ENCODE peak calls at places on chromosomes 11 and 22, in eight cellular contexts. F is sigmoid colon, M is upper lobe of right lung, K is HCT116, E is trophoblast cell, W is choroid plexus epithelial cell, X is endodermal cell, L is breast epithelium. Z is an unnamed sample.

GRCh38 chr11:75195164-75195962 is 44.5 kb downstream of the SLCO2B1 start:
- DNase-seq in F (peak), M (peak), K (no peak), E (no peak), W (no peak), X (peak), L (no peak), Z (peak)

GRCh38 chr22:30573594-30574094 is 821 bp downstream of the GAL3ST1 start:
- DNase-seq in F (no peak), M (no peak), K (no peak), E (no peak), W (no peak), X (peak), L (no peak), Z (peak)

GRCh38 chr11:115257286-115258077 is 246.7 kb downstream of the CADM1 start:
- DNase-seq in F (no peak), M (no peak), K (no peak), E (no peak), W (no peak), X (peak), L (no peak), Z (no peak)

GRCh38 chr22:30637701-30638114 is 2.1 kb downstream of the SLC35E4 start:
- DNase-seq in F (no peak), M (no peak), K (no peak), E (no peak), W (no peak), X (no peak), L (no peak), Z (no peak)

GRCh38 chr11:57459112-57460016 is 964 bp upstream of the RTN4RL2 start:
- DNase-seq in F (no peak), M (no peak), K (no peak), E (peak), W (no peak), X (peak), L (no peak), Z (peak)

GRCh38 chr11:119773016-119773415 is 44.0 kb upstream of the NECTIN1 start:
- DNase-seq in F (no peak), M (peak), K (no peak), E (no peak), W (no peak), X (no peak), L (no peak), Z (no peak)

GRCh38 chr22:20173720-20174119 is 22.9 kb upstream of the CCDC188 start:
- DNase-seq in F (no peak), M (no peak), K (no peak), E (no peak), W (no peak), X (no peak), L (no peak), Z (no peak)

GRCh38 chr11:44116433-44116832 is 21.0 kb downstream of the EXT2 start:
- DNase-seq in F (no peak), M (no peak), K (no peak), E (no peak), W (no peak), X (no peak), L (no peak), Z (no peak)

GRCh38 chr11:66207816-66208215 is 60.6 kb upstream of the RAB1B start:
- DNase-seq in F (peak), M (no peak), K (no peak), E (peak), W (no peak), X (no peak), L (no peak), Z (no peak)

GRCh38 chr11:132033051-132033450 is 662.6 kb downstream of the NTM start:
- DNase-seq in F (no peak), M (no peak), K (no peak), E (no peak), W (peak), X (no peak), L (no peak), Z (no peak)

GRCh38 chr22:27115816-27116256 is 458.4 kb downstream of the MIAT start:
- DNase-seq in F (no peak), M (no peak), K (peak), E (peak), W (peak), X (no peak), L (no peak), Z (no peak)

GRCh38 chr11:91742155-91742554 is 482.5 kb upstream of the FAT3 start:
- DNase-seq in F (no peak), M (no peak), K (no peak), E (no peak), W (no peak), X (no peak), L (no peak), Z (no peak)

GRCh38 chr22:45538284-45538683 is 35.6 kb downstream of the FBLN1 start:
- DNase-seq in F (no peak), M (no peak), K (no peak), E (no peak), W (peak), X (no peak), L (no peak), Z (peak)

GRCh38 chr11:76667271-76667818 is 3.2 kb downstream of the LRRC32 start:
- DNase-seq in F (peak), M (peak), K (no peak), E (peak), W (no peak), X (peak), L (peak), Z (peak)

GRCh38 chr11:69401715-69402114 is 79.7 kb upstream of the LINC01488 start:
- DNase-seq in F (no peak), M (no peak), K (no peak), E (no peak), W (no peak), X (no peak), L (no peak), Z (peak)

GRCh38 chr11:78406568-78407196 is 10.9 kb downstream of the GAB2 start:
- DNase-seq in F (no peak), M (no peak), K (no peak), E (peak), W (no peak), X (no peak), L (no peak), Z (no peak)

GRCh38 chr11:4766420-4767043 is 3.2 kb downstream of the OR51F1 start:
- DNase-seq in F (no peak), M (no peak), K (no peak), E (no peak), W (no peak), X (no peak), L (no peak), Z (no peak)

GRCh38 chr22:30033891-30034290 is 46.4 kb upstream of the HORMAD2 start:
- DNase-seq in F (no peak), M (no peak), K (no peak), E (no peak), W (no peak), X (no peak), L (no peak), Z (no peak)

GRCh38 chr11:20103281-20103680 is 57.0 kb downstream of the DBX1 start:
- DNase-seq in F (no peak), M (no peak), K (no peak), E (no peak), W (no peak), X (no peak), L (no peak), Z (no peak)

GRCh38 chr11:127627629-127628462 is 627.3 kb upstream of the KIRREL3 start:
- DNase-seq in F (no peak), M (no peak), K (no peak), E (no peak), W (no peak), X (no peak), L (no peak), Z (no peak)

GRCh38 chr11:128472128-128473110 is 114.9 kb downstream of the ETS1 start:
- DNase-seq in F (no peak), M (no peak), K (no peak), E (no peak), W (peak), X (no peak), L (no peak), Z (peak)

GRCh38 chr11:47062736-47063135 is 113.9 kb downstream of the ARFGAP2 start:
- DNase-seq in F (no peak), M (no peak), K (no peak), E (no peak), W (no peak), X (peak), L (no peak), Z (no peak)

GRCh38 chr11:119041821-119042514 is 11.3 kb upstream of the SLC37A4 start:
- DNase-seq in F (no peak), M (no peak), K (no peak), E (no peak), W (no peak), X (no peak), L (no peak), Z (no peak)

GRCh38 chr11:40722179-40722795 is 737.2 kb downstream of the LRRC4C start:
- DNase-seq in F (peak), M (no peak), K (no peak), E (peak), W (peak), X (peak), L (no peak), Z (no peak)

GRCh38 chr11:46999217-46999616 is 62.7 kb downstream of the CSTPP1 start:
- DNase-seq in F (no peak), M (no peak), K (no peak), E (no peak), W (no peak), X (no peak), L (no peak), Z (no peak)

GRCh38 chr11:99277281-99277680 is 256.5 kb downstream of the CNTN5 start:
- DNase-seq in F (no peak), M (no peak), K (no peak), E (no peak), W (no peak), X (no peak), L (no peak), Z (no peak)

GRCh38 chr11:100821198-100821597 is 134.1 kb downstream of the ARHGAP42 start:
- DNase-seq in F (no peak), M (no peak), K (no peak), E (no peak), W (no peak), X (no peak), L (no peak), Z (no peak)

GRCh38 chr11:30919389-30920172 is 333.4 kb upstream of the MPPED2 start:
- DNase-seq in F (no peak), M (no peak), K (no peak), E (peak), W (peak), X (no peak), L (no peak), Z (no peak)

GRCh38 chr11:8080674-8081590 is at the start of gene TUB:
- DNase-seq in F (no peak), M (no peak), K (no peak), E (peak), W (no peak), X (peak), L (no peak), Z (peak)

DNA sequence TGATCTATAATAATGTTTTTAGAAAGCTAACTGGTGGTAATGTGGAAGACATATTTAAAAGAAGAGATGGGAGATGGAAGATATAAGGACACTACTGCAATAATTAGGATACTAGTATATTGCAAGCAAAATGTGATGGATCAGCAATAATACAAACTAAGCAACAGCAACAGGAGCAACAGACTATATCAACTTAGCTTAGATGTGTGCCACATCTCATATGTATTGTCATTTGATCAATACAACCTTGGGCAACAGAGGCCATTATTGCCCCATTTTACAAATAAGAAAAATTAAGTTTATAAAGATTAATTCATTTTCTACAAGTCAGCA is 4.2 kb downstream of the FCHSD2 start:
- DNase-seq in F (no peak), M (no peak), K (no peak), E (no peak), W (no peak), X (no peak), L (no peak), Z (no peak)
- H3K4me3 ChIP-seq in F (no peak), M (no peak), K (no peak), E (no peak), W (no peak), X (no peak), L (no peak), Z (no peak)

GRCh38 chr22:38867124-38867455 is 4.9 kb downstream of the CBX6 start:
- DNase-seq in F (no peak), M (no peak), K (no peak), E (no peak), W (no peak), X (no peak), L (no peak), Z (peak)

GRCh38 chr22:38869663-38870062 is 2.4 kb downstream of the CBX6 start:
- DNase-seq in F (peak), M (no peak), K (no peak), E (no peak), W (no peak), X (peak), L (no peak), Z (no peak)

GRCh38 chr22:38868886-38869381 is 3.1 kb downstream of the CBX6 start:
- DNase-seq in F (peak), M (peak), K (peak), E (peak), W (peak), X (peak), L (peak), Z (peak)

GRCh38 chr22:38867496-38868285 is 4.3 kb downstream of the CBX6 start:
- DNase-seq in F (peak), M (no peak), K (no peak), E (no peak), W (no peak), X (peak), L (no peak), Z (no peak)

DNA sequence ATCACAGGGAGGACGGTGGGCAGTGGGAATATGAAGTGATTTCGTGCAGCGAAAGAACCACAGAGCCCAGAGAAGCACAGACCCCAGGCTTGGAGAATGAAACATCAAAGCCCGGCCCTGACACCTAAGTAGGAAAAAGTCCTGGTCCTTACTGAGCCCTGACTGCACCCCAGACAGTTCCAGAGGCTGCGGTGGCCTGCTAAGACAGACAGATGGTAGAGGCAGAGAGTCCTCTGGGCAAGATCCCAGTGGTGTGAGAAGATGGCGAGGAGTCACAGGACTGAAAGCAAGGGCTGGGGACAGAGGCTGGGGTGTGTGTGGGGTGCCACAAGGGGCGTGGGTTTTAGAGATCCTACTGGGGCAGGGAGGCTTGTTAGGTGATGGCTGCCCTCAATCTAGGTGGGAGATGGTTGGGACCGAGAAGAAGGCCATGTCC is 3.7 kb downstream of the CBX6 start:
- DNase-seq in F (peak), M (no peak), K (no peak), E (no peak), W (no peak), X (peak), L (no peak), Z (no peak)
- H3K4me3 ChIP-seq in F (no peak), M (no peak), K (no peak), E (no peak), W (no peak), X (no peak), L (no peak), Z (no peak)

GRCh38 chr11:64341851-64342791 is 2.1 kb downstream of the CCDC88B start:
- DNase-seq in F (peak), M (peak), K (peak), E (peak), W (peak), X (peak), L (peak), Z (peak)

GRCh38 chr11:64341429-64341828 is 1.4 kb downstream of the CCDC88B start:
- DNase-seq in F (no peak), M (peak), K (no peak), E (no peak), W (no peak), X (no peak), L (no peak), Z (peak)

GRCh38 chr11:64339754-64340408 is at the start of gene CCDC88B:
- DNase-seq in F (no peak), M (peak), K (no peak), E (no peak), W (no peak), X (no peak), L (no peak), Z (peak)

GRCh38 chr11:64339319-64339718 is 685 bp upstream of the CCDC88B start:
- DNase-seq in F (no peak), M (no peak), K (no peak), E (no peak), W (no peak), X (no peak), L (no peak), Z (peak)

DNA sequence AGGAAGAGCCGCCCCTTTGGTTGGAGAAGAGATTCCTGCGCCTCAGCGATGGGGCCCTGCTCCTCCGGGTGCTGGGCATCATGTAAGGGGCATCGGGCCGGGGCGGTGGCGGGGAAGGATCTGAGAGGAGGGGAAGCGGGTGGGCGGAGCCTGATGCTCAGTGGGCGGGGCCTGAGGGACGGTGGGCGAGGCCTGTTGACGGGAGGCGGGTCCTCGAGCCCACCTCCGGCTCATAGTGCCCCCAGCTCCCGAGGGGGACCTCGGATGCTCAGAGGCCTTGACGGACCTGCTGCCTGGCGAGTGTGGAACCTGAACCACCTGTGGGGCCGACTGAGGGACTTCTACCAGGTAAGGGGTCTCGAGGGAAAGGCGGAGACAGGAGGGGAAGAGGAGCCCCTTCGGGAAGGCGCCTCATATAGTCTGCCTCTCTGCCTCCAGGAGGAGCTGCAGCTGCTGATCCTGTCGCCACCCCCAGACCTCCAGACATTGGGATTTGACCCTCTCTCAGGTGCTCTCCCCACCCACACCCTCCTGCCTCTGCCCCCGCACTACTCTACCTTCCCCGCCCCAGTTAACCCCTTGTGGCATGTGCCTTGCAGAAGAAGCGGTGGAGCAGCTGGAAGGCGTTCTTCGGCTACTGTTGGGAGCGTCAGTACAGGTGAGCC is 799 bp downstream of the CCDC88B start:
- DNase-seq in F (no peak), M (peak), K (no peak), E (no peak), W (no peak), X (peak), L (no peak), Z (peak)
- H3K4me3 ChIP-seq in F (no peak), M (peak), K (no peak), E (no peak), W (no peak), X (no peak), L (peak), Z (no peak)

DNA sequence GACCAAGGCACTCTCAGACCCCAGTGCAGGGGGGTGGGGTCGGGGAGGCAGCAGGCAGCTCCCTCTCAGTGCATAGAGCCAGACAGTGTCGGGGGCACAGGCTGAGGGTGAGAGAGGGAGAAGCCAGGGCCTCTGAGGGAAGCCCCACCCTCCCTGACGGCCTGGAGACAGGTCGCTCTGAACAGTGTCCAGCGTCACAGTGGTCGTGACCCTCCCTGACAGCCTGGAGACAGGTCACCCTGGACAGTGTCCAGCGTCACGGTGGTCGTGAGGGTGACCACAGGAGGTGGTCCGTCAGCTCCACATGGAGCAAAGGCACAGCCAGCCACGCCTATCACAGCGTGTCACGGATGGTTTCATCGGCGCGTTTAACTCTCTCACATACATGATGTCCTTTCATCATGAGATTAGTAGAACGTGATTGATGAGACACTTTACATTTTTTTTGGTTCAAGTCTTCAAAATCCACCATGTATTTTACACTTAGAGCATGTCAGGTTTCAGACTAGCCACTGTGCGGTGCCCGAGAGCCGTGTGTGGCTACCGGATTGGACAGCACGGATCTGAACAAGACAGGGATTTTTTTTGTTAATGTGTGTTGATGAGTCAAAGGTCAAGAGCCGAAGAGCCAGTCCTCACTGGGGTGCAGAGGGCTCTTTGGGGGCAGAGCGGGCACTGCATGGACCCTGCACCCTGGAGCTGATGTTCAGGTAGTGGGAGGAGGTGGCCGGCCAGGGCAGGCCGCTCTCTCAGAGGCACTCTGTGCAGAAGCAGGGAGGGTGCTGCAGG is 23.9 kb upstream of the PANX2 start:
- DNase-seq in F (peak), M (peak), K (peak), E (peak), W (peak), X (no peak), L (no peak), Z (peak)
- H3K4me3 ChIP-seq in F (no peak), M (no peak), K (no peak), E (no peak), W (no peak), X (no peak), L (no peak), Z (no peak)

DNA sequence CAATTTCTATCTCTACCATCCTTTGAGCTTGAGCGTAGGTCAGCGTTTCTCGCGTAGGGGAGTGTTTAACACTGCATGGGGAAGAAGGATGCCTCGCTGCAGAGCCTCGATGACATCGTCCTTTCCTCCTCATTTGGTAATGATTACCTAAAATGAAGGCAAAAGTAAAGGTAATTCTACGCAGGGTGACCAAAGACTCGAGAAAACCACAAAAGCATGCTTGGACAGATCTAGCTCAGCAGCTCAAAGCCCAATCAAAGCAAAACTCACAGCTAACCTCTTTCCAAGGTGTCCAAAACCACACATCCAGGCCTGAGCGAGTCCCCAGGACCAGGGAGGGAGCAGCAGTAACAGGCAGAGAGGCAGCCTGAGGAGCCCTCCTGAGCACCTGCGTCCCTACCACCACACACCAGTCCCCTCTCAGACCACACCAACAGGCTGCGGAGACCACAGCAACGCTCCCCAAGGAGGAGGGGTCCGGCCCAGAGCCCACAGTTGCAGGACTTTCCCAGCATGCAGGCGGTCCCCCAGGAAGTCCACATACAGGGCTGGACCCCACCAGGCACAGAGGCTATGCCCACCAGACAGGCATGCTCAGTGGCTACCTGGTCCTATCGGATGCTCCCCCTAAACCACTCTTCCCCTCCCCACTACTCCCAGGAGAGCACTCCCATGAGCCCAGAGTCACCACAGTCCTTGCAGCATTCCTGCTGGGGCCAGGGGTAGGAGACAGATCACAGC is 3.3 kb downstream of the BRD1 start:
- DNase-seq in F (no peak), M (no peak), K (no peak), E (no peak), W (no peak), X (no peak), L (no peak), Z (peak)
- H3K4me3 ChIP-seq in F (no peak), M (no peak), K (no peak), E (no peak), W (no peak), X (no peak), L (no peak), Z (no peak)